ENCODE peak calls at places on chromosomes 5 and 9, in four cellular contexts. T is CD8-positive, alpha-beta memory T cell; V is fibroblast of lung; U is heart left ventricle. E is an unnamed sample.

GRCh38 chr5:111069839-111070238 is 1.7 kb upstream of the TSLP start:
- DNase-seq in T (no peak), U (no peak), V (peak; percentile 86), E (no peak)

GRCh38 chr5:10434392-10434791 is 7.3 kb upstream of the ROPN1L start:
- DNase-seq in V (peak; percentile 68), T (no peak), U (no peak), E (no peak)

GRCh38 chr9:88390371-88390990 is 2.2 kb downstream of the SPIN1 start:
- DNase-seq in U (no peak), V (peak; percentile 42), T (no peak), E (no peak)

GRCh38 chr5:132262882-132263547 is 5.5 kb downstream of the PDLIM4 start:
- DNase-seq in U (no peak), V (no peak), T (no peak), E (no peak)

GRCh38 chr9:123537809-123538208 is 181.8 kb downstream of the CRB2 start:
- DNase-seq in U (no peak), V (no peak), T (no peak), E (no peak)

GRCh38 chr5:10317825-10318682 is 10.4 kb upstream of the CMBL start:
- DNase-seq in V (no peak), T (no peak), U (no peak), E (no peak)

GRCh38 chr5:66821626-66822429 is 225.6 kb downstream of the MAST4 start:
- DNase-seq in T (no peak), U (no peak), V (no peak), E (no peak)

GRCh38 chr9:9942764-9943424 is 669.9 kb downstream of the PTPRD start:
- DNase-seq in V (peak; percentile 63), T (peak; percentile 7), U (peak; percentile 13), E (peak; percentile 76)

GRCh38 chr5:6713274-6714181 is at the start of gene TENT4A:
- DNase-seq in U (peak; percentile 46), T (no peak), V (no peak), E (peak; percentile 48)

GRCh38 chr5:80569961-80570786 is at the start of gene ANKRD34B:
- DNase-seq in U (no peak), V (no peak), T (no peak), E (no peak)

GRCh38 chr5:158914008-158914407 is 185.7 kb downstream of the EBF1 start:
- DNase-seq in T (no peak), U (no peak), V (no peak), E (no peak)

GRCh38 chr5:158908690-158909325 is 190.9 kb downstream of the EBF1 start:
- DNase-seq in T (no peak), U (no peak), V (no peak), E (no peak)

GRCh38 chr5:158911693-158912363 is 187.9 kb downstream of the EBF1 start:
- DNase-seq in U (no peak), T (no peak), V (no peak), E (no peak)

GRCh38 chr5:158905281-158905680 is 194.4 kb downstream of the EBF1 start:
- DNase-seq in T (no peak), U (no peak), V (no peak), E (no peak)

DNA sequence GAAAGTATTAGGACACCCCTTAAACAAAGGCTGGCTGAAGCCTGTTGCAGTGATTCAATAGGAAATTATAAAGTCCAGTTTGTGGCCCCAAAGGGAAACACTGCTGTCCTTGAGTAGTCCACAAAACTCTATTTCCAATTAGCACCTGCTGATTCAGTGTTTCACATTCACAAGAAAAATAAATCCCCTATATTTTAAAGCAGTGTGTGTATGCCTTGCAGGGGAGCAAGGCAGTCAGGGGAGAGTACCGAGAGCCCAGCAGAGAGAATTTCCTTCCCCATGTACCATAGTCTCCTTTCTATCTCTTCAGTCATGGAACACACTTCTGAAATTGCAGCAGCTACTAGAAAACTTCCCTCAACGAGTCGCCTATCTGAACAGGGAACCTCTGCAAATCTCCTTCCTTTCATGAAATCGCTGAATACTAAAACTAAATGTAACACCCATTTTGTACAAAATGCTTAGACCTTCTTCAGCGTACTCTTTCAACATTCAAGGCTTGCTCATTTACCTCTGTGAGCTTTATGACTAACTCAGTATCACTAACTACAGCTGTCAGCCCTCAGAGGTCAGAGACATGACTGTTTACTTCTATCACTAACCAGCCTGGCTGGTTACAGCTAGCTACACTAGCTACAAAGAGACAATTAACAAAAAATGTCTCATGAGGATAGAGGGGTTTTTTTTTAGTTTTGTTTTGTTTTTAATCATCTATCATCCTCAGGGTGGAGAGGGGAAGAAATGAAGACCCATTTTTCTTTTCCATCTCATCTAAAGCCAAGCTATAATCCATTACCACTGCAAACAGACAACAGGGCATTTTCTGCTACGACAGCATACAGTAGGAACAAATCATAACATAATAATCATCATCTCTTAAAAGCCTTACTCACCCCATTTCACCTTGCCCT is 188.7 kb downstream of the EBF1 start:
- DNase-seq in U (no peak), V (peak; percentile 5), T (no peak), E (no peak)
- H3K27me3 ChIP-seq in U (no peaks in the 10 kb centered on the region), V (no peaks in the 10 kb centered on the region), T (no peaks in the 10 kb centered on the region), E (no peaks in the 10 kb centered on the region)

GRCh38 chr5:51380603-51381207 is 2.5 kb upstream of the ISL1 start:
- DNase-seq in U (no peak), V (peak; percentile 36), T (no peak), E (peak; percentile 60)
- H3K4me3 ChIP-seq in U (no peak overlapping the region), V (no peak overlapping the region), T (no peak overlapping the region), E (no peak overlapping the region)

GRCh38 chr5:170289749-170290148 is 7.8 kb downstream of the LCP2 start:
- DNase-seq in V (no peak), T (no peak), U (peak; percentile 39), E (no peak)
- H3K36me3 ChIP-seq in V (no peaks in the 10 kb centered on the region), T (peaks cover 80% of the 10 kb centered on the region), U (peaks cover 89% of the 10 kb centered on the region), E (no peaks in the 10 kb centered on the region)

GRCh38 chr9:116335392-116335791 is 181.8 kb downstream of the PAPPA start:
- DNase-seq in U (no peak), T (no peak), V (no peak), E (no peak)
- H3K27me3 ChIP-seq in U (no peaks in the 10 kb centered on the region), T (no peaks in the 10 kb centered on the region), V (no peaks in the 10 kb centered on the region), E (no peaks in the 10 kb centered on the region)

GRCh38 chr9:83977196-83977595 is 2.8 kb downstream of the HNRNPK start:
- DNase-seq in V (no peak), T (no peak), U (no peak), E (no peak)
- H3K4me3 ChIP-seq in V (peak overlapping the region; percentile 71), T (no peak overlapping the region), U (no peak overlapping the region), E (no peak overlapping the region)

GRCh38 chr5:149604321-149604720 is 23.0 kb downstream of the ARHGEF37 start:
- DNase-seq in U (no peak), V (no peak), T (no peak), E (no peak)
- H3K36me3 ChIP-seq in U (no peaks in the 10 kb centered on the region), V (no peaks in the 10 kb centered on the region), T (no peaks in the 10 kb centered on the region), E (no peaks in the 10 kb centered on the region)

DNA sequence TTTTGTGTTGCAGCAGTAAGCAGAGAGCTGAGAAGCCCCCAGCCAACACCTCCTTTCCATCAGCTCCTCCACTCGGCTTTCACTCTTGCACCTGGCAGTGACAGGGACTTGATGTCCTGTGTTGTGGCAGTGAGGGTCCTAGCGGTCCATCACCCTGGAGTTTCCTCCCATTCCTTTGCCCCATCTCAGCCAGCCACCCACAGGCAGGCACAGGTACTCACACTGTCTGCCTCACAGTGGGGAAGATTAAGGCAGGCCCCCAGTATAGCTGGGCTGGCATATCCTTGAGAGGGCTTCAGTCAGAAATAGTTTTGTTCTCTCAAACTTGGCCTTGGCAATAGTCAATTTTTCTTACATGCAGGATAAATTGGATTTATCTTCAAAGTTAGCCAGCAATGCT is 362.7 kb downstream of the GADD45G start:
- DNase-seq in V (no peak), T (no peak), U (no peak), E (no peak)
- H3K27me3 ChIP-seq in V (no peaks in the 10 kb centered on the region), T (no peaks in the 10 kb centered on the region), U (no peaks in the 10 kb centered on the region), E (no peaks in the 10 kb centered on the region)

GRCh38 chr5:43000198-43000840 is 39.8 kb downstream of the ANXA2R start:
- DNase-seq in T (no peak), U (peak; percentile 14), V (peak; percentile 42), E (peak; percentile 19)
- H3K4me3 ChIP-seq in T (no peak overlapping the region), U (peak overlapping the region; percentile 10), V (peak overlapping the region; percentile 32), E (peak overlapping the region; percentile 12)

DNA sequence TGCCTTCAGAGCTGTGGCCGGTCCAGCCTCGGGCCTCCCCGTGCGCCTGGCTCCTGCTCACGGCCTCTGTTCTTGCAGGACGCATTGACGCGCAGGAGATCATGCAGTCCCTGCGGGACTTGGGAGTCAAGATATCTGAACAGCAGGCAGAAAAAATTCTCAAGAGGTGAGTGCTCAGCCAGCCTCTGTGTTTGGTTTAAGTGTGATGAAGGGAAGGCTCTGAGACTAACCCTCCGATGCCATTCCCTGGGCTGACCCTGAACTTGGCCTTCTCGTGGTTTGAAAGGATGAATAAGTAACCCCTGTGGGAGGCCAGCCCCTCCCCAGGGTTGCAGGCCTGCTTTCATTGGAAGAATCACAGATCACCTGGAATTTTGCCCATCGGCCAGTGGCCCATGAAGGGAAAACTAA is 26.3 kb downstream of the PTGES2 start:
- DNase-seq in U (no peak), V (no peak), T (no peak), E (no peak)
- H3K36me3 ChIP-seq in U (peaks cover 58% of the 10 kb centered on the region), V (peaks cover 51% of the 10 kb centered on the region), T (peaks cover 39% of the 10 kb centered on the region), E (no peaks in the 10 kb centered on the region)